ENCODE peak calls at places on chromosomes 1 and 21, in six cellular contexts. X, R, O, J, W and P are unnamed samples.

GRCh38 chr1:1170215-1170890 is 3.3 kb upstream of the TTLL10 start:
- DNase-seq in X (no peak), R (peak), O (no peak), J (no peak), W (no peak), P (peak)

GRCh38 chr1:219507432-219507831 is 105.5 kb downstream of the ZC3H11B start:
- DNase-seq in X (no peak), R (no peak), O (no peak), J (peak), W (no peak), P (no peak)

GRCh38 chr1:153968000-153968363 is 280 bp downstream of the CREB3L4 start:
- DNase-seq in X (no peak), R (peak), O (no peak), J (no peak), W (no peak), P (peak)

GRCh38 chr1:173161510-173162221 is 45.5 kb downstream of the TNFSF4 start:
- DNase-seq in X (peak), R (no peak), O (no peak), J (peak), W (no peak), P (no peak)

GRCh38 chr1:17540255-17541001 is 930 bp downstream of the ARHGEF10L start:
- DNase-seq in X (no peak), R (peak), O (peak), J (peak), W (no peak), P (peak)

GRCh38 chr1:1031659-1032245 is 11.8 kb downstream of the AGRN start:
- DNase-seq in X (no peak), R (no peak), O (no peak), J (no peak), W (no peak), P (no peak)

GRCh38 chr1:5596651-5597050 is 395.6 kb downstream of the NPHP4 start:
- DNase-seq in X (no peak), R (no peak), O (no peak), J (no peak), W (no peak), P (peak)

GRCh38 chr1:26828352-26829093 is 2.0 kb downstream of the ZDHHC18 start:
- DNase-seq in X (no peak), R (no peak), O (no peak), J (no peak), W (no peak), P (no peak)

GRCh38 chr1:6612641-6613360 is 730 bp upstream of the PHF13 start:
- DNase-seq in X (peak), R (no peak), O (no peak), J (peak), W (peak), P (no peak)

GRCh38 chr1:22236151-22236550 is 93.3 kb upstream of the WNT4 start:
- DNase-seq in X (no peak), R (no peak), O (no peak), J (no peak), W (no peak), P (no peak)

GRCh38 chr1:118878661-118879060 is 109.5 kb downstream of the TBX15 start:
- DNase-seq in X (no peak), R (no peak), O (no peak), J (no peak), W (no peak), P (no peak)

DNA sequence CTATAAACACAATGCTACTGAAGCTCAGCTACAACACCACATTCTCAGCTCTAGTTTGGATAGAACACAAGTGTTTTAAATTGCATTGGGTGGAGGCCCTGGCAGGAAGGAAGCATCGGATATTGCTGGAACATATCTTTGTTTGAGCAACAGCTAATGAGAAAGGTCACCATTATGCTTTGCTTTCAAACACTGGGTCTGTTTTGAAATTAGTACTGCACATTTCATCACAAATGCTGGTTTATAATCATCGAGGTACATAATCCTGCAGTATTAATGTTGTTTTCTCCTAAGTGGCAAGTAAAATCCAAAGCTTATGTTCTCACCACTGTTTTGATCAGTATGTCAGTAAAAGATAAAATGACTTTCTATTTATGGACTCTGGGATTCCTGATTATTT is 61.5 kb upstream of the ARHGAP29 start:
- DNase-seq in X (no peak), R (no peak), O (no peak), J (peak), W (no peak), P (no peak)
- H3K27ac ChIP-seq in X (no peak), R (no peak), O (no peak), J (no peak), W (no peak), P (no peak)

DNA sequence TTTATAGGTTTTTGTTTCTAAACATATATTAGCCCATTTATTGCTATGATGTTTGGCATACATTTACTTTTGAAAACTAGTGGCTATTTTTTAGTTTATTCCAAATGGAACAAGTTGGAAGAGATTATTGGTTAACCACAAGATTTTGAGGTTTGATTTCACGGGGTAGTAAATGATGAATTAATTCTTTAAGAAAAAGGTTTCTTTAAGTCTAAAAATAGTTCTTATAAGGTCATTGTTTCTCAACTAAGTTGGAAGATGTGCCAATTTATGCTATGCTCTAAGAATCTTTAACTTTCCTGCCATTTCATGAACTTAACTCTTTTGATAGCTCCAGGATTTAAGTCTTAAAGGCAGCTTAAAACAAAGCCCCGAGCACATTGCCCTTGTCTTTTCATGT is 183.8 kb downstream of the LMO4 start:
- DNase-seq in X (peak), R (no peak), O (no peak), J (peak), W (no peak), P (no peak)
- H2AFZ ChIP-seq in X (no peak), R (peak), O (peak), J (no peak), W (no peak), P (no peak)

GRCh38 chr21:33751533-33751932 is 109.2 kb downstream of the ITSN1 start:
- DNase-seq in X (no peak), R (no peak), O (no peak), J (no peak), W (no peak), P (no peak)
- H4K8ac ChIP-seq in X (no peak), R (no peak), O (no peak), J (no peak), W (no peak), P (no peak)

DNA sequence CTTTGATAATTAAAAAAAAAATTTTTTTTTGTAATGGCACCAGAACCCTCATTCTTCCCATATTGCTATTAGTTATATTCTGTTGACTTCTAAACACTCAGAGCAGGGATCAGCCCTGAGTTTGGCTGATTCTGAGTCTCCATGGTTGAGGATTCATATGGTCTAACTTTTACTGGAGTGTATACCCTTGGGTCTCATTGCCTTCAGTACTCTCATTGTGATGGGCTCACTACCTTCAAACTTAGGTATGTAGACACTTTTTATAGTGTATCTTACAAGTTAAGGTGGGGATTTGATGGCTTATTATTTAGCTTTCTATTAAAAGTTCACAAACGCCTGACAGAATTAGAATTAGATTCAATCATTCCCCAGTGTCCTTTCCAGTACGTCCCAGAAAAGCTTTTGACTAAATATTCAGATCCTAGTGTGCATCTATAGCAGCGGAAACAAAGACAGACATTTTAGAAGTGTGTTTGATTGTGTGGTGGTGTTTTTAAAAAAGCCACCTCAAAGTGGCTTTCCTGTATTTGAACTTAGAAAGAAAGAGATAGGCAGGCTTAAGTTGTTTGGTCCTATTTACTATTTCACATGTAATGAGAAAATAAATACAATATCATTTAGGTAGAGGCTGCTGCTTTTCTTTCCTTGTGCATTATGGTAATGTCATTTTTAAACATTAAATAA is 1.4 kb downstream of the MACF1 start:
- DNase-seq in X (no peak), R (no peak), O (no peak), J (no peak), W (no peak), P (no peak)
- H3K27ac ChIP-seq in X (peak), R (no peak), O (no peak), J (peak), W (peak), P (no peak)

GRCh38 chr1:28102169-28102568 is 13.8 kb upstream of the EYA3 start:
- DNase-seq in X (no peak), R (no peak), O (no peak), J (no peak), W (no peak), P (no peak)

GRCh38 chr1:28099050-28099769 is 10.8 kb upstream of the EYA3 start:
- DNase-seq in X (peak), R (peak), O (no peak), J (peak), W (no peak), P (no peak)

GRCh38 chr1:28091043-28091781 is 2.8 kb upstream of the EYA3 start:
- DNase-seq in X (peak), R (peak), O (peak), J (peak), W (peak), P (peak)

GRCh38 chr1:28096210-28097099 is 8.0 kb upstream of the EYA3 start:
- DNase-seq in X (no peak), R (peak), O (no peak), J (no peak), W (peak), P (no peak)

GRCh38 chr1:28097100-28097472 is 8.7 kb upstream of the EYA3 start:
- DNase-seq in X (no peak), R (peak), O (no peak), J (no peak), W (no peak), P (no peak)
- H2AFZ ChIP-seq in X (no peak), R (peak), O (no peak), J (no peak), W (no peak), P (no peak)

DNA sequence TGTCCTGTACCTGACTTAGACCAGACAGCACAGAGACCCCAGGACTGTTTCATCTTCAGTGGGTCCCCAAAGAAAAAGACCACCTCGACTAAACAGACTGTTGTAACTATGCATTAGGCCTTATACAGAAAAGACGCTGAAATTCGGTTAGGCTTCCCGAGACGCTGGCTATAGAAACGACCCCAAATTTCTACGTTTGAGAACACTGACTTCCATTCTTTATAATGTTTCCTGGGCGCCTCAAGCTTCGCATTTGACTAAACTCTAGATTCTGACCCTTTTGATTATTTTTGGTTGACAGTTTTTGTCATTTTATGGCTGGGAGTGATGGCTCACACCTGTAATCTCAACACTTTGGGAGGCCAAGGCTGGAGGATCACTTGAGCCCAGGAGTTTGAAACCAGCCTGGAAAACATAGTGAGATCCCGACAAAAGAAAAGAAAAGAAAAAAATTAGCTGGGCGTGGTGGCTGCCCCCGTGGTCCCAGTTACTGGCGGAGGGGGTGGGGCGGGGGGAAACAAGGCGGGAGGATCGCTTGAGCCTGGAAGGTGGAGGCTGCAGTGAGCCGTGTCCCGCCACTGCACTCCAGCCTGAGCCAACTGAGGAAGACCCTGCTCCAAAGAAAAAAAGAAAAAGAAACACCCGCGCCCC is 861 bp upstream of the TRAPPC10 start:
- DNase-seq in X (no peak), R (no peak), O (no peak), J (no peak), W (no peak), P (peak)
- H4K8ac ChIP-seq in X (peak), R (peak), O (no peak), J (peak), W (peak), P (no peak)

GRCh38 chr1:179217943-179218507 is 11.5 kb downstream of the ABL2 start:
- DNase-seq in X (peak), R (no peak), O (no peak), J (peak), W (no peak), P (no peak)
- H3K27ac ChIP-seq in X (peak), R (no peak), O (no peak), J (no peak), W (no peak), P (no peak)

GRCh38 chr1:55444660-55445059 is 229.5 kb upstream of the USP24 start:
- DNase-seq in X (no peak), R (no peak), O (no peak), J (no peak), W (no peak), P (no peak)
- H2AFZ ChIP-seq in X (peak), R (no peak), O (no peak), J (no peak), W (no peak), P (no peak)